ENCODE peak calls at places on chromosomes 13 and 19, in five cellular contexts. R, L, J, M and C are unnamed samples.

GRCh38 chr19:45955905-45956608 is 17.6 kb downstream of the NOVA2 start:
- DNase-seq in L (no peak), M (no peak), J (no peak), R (peak), C (no peak)

GRCh38 chr13:66665991-66666390 is 564.1 kb downstream of the PCDH9 start:
- DNase-seq in R (peak), M (no peak), J (no peak), L (peak), C (no peak)

GRCh38 chr13:31775686-31776085 is 36.4 kb downstream of the RXFP2 start:
- DNase-seq in M (no peak), R (no peak), L (no peak), J (no peak), C (no peak)

GRCh38 chr13:30364876-30365275 is 57.4 kb upstream of the UBE2L5 start:
- DNase-seq in R (no peak), L (no peak), J (no peak), M (no peak), C (no peak)

GRCh38 chr13:95540848-95541247 is 11.7 kb upstream of the CLDN10 start:
- DNase-seq in L (no peak), R (no peak), J (no peak), M (no peak), C (no peak)

GRCh38 chr19:3358919-3359849 is 7.2 kb upstream of the NFIC start:
- DNase-seq in J (peak), R (peak), M (peak), L (no peak), C (peak)

GRCh38 chr19:49921871-49922755 is 6.9 kb upstream of the ATF5 start:
- DNase-seq in R (no peak), M (no peak), L (no peak), J (no peak), C (no peak)

GRCh38 chr13:70034280-70034679 is 73.3 kb upstream of the ATXN8OS start:
- DNase-seq in R (peak), J (no peak), L (no peak), M (no peak), C (no peak)

GRCh38 chr19:10797541-10798256 is 38.3 kb downstream of the TMED1 start:
- DNase-seq in R (peak), M (peak), J (peak), L (no peak), C (peak)

GRCh38 chr13:93859666-93860065 is 619.8 kb downstream of the DCT start:
- DNase-seq in M (no peak), L (no peak), R (no peak), J (no peak), C (no peak)

GRCh38 chr19:40305403-40305802 is 20.3 kb upstream of the AKT2 start:
- DNase-seq in J (peak), M (peak), R (peak), L (peak), C (peak)

GRCh38 chr19:4650159-4650558 is 10.8 kb downstream of the TNFAIP8L1 start:
- DNase-seq in L (no peak), M (no peak), J (no peak), R (no peak), C (no peak)

GRCh38 chr19:16778796-16779411 is 50.3 kb upstream of the SIN3B start:
- DNase-seq in R (peak), J (peak), L (peak), M (peak), C (peak)

GRCh38 chr13:21240586-21240985 is 64.1 kb downstream of the MRPL57 start:
- DNase-seq in L (no peak), R (no peak), J (no peak), M (no peak), C (no peak)

GRCh38 chr19:42197375-42197817 is 20.1 kb downstream of the DEDD2 start:
- DNase-seq in M (no peak), J (no peak), L (peak), R (no peak), C (no peak)

GRCh38 chr13:49023441-49023840 is 47.7 kb downstream of the FNDC3A start:
- DNase-seq in L (no peak), M (no peak), R (no peak), J (no peak), C (no peak)

GRCh38 chr13:33757713-33758112 is 60.2 kb upstream of the RFC3 start:
- DNase-seq in R (no peak), J (no peak), L (no peak), M (no peak), C (no peak)

GRCh38 chr19:39970424-39970673 is 616 bp upstream of the PSMC4 start:
- DNase-seq in L (no peak), R (no peak), M (no peak), J (no peak), C (no peak)

GRCh38 chr19:18014197-18014596 is 6.2 kb downstream of the ARRDC2 start:
- DNase-seq in J (no peak), R (no peak), L (no peak), M (no peak), C (peak)

GRCh38 chr19:53511933-53512374 is 26.0 kb upstream of the ZNF331 start:
- DNase-seq in J (peak), M (peak), R (peak), L (peak), C (peak)

GRCh38 chr13:33318744-33319143 is 33.2 kb upstream of the STARD13 start:
- DNase-seq in L (no peak), J (no peak), M (no peak), R (no peak), C (no peak)

GRCh38 chr19:35017507-35017906 is 12.8 kb upstream of the SCN1B start:
- DNase-seq in J (no peak), M (no peak), L (no peak), R (no peak), C (no peak)

GRCh38 chr19:10975374-10976036 is 14.7 kb downstream of the SMARCA4 start:
- DNase-seq in M (no peak), J (no peak), R (no peak), L (no peak), C (no peak)

GRCh38 chr19:19459707-19460251 is 54.3 kb downstream of the GATAD2A start:
- DNase-seq in M (peak), L (no peak), J (peak), R (no peak), C (peak)

GRCh38 chr19:30297969-30298368 is 74.2 kb upstream of the ZNF536 start:
- DNase-seq in J (no peak), M (no peak), L (peak), R (no peak), C (no peak)

GRCh38 chr13:40682449-40683240 is 16.2 kb upstream of the FOXO1 start:
- DNase-seq in J (no peak), L (no peak), M (no peak), R (no peak), C (peak)

GRCh38 chr19:15251749-15252397 is 19.6 kb upstream of the EPHX3 start:
- DNase-seq in J (no peak), R (no peak), L (peak), M (no peak), C (no peak)

GRCh38 chr13:90686438-90686837 is 661.0 kb upstream of the MIR17HG start:
- DNase-seq in J (no peak), L (no peak), M (no peak), R (no peak), C (no peak)

GRCh38 chr19:51735759-51736449 is 12.1 kb upstream of the HAS1 start:
- DNase-seq in M (no peak), R (no peak), J (no peak), L (no peak), C (no peak)

GRCh38 chr19:1671716-1672037 is 19.3 kb upstream of the TCF3 start:
- DNase-seq in M (no peak), L (peak), R (no peak), J (no peak), C (no peak)

GRCh38 chr13:98144501-98145350 is 1.8 kb downstream of the FARP1 start:
- DNase-seq in M (no peak), L (peak), J (no peak), R (peak), C (no peak)